ENCODE peak calls at places on chromosomes 3 and 15, in eight cellular contexts. G is stomach, K is transverse colon, Q is ovary, N is K562, V is HepG2, I is A549, B is esophagus muscularis mucosa. L is an unnamed sample.

GRCh38 chr3:193771011-193771697 is 178.1 kb downstream of the OPA1 start:
- DNase-seq in N (no peak), B (peak; percentile 72), Q (no peak), K (no peak), I (no peak), V (no peak), G (no peak), L (no peak)

GRCh38 chr3:18389108-18389733 is 35.9 kb downstream of the SATB1 start:
- DNase-seq in N (no peak), V (peak; percentile 3), K (no peak), G (no peak), Q (no peak), I (peak; percentile 15), B (no peak), L (no peak)

GRCh38 chr3:87771338-87772059 is 287.3 kb downstream of the CGGBP1 start:
- DNase-seq in I (peak; percentile 57), B (no peak), G (no peak), V (peak; percentile 35), K (no peak), N (no peak), Q (no peak), L (no peak)

GRCh38 chr15:57328479-57329250 is 47.6 kb upstream of the CGNL1 start:
- DNase-seq in K (no peak), I (no peak), Q (no peak), B (no peak), N (peak; percentile 27), G (no peak), V (no peak), L (no peak)

GRCh38 chr3:22175899-22176298 is 424.9 kb upstream of the ZNF385D start:
- DNase-seq in G (no peak), I (no peak), Q (no peak), B (no peak), V (no peak), N (no peak), K (no peak), L (no peak)

GRCh38 chr15:76994971-76995945 is at the start of gene PSTPIP1:
- DNase-seq in Q (peak; percentile 59), B (no peak), V (no peak), G (peak; percentile 43), K (peak; percentile 51), N (no peak), I (no peak), L (no peak)

GRCh38 chr3:132605374-132605792 is 8.3 kb downstream of the ACKR4 start:
- DNase-seq in Q (no peak), N (no peak), G (no peak), V (no peak), B (no peak), I (no peak), K (no peak), L (no peak)

GRCh38 chr3:2735392-2735894 is 374.7 kb downstream of the IL5RA start:
- DNase-seq in G (no peak), B (no peak), V (no peak), K (no peak), N (no peak), I (no peak), Q (no peak), L (no peak)

GRCh38 chr15:59222106-59222505 is 15.5 kb downstream of the LDHAL6B start:
- DNase-seq in G (no peak), N (no peak), K (no peak), I (no peak), Q (no peak), B (no peak), V (no peak), L (no peak)

GRCh38 chr3:47318921-47319320 is 36.2 kb downstream of the KLHL18 start:
- DNase-seq in K (no peak), B (no peak), G (no peak), V (no peak), I (no peak), Q (no peak), N (no peak), L (no peak)

GRCh38 chr15:88630141-88630721 is 8.6 kb upstream of the ISG20 start:
- DNase-seq in G (peak; percentile 59), Q (no peak), K (peak; percentile 77), I (peak; percentile 53), N (no peak), V (no peak), B (no peak), L (no peak)

GRCh38 chr3:134374791-134375541 is 719 bp upstream of the AMOTL2 start:
- DNase-seq in K (peak; percentile 67), B (no peak), N (no peak), G (peak; percentile 77), Q (peak; percentile 66), I (peak; percentile 82), V (peak; percentile 29), L (no peak)

GRCh38 chr3:134371542-134372324 is 2.5 kb downstream of the AMOTL2 start:
- DNase-seq in N (no peak), B (no peak), I (no peak), G (no peak), K (no peak), Q (no peak), V (no peak), L (no peak)

GRCh38 chr3:134373942-134374790 is at the start of gene AMOTL2:
- DNase-seq in I (peak; percentile 93), Q (peak; percentile 85), N (peak; percentile 69), G (peak; percentile 89), K (peak; percentile 83), B (peak; percentile 96), V (peak; percentile 89), L (peak; percentile 76)

GRCh38 chr3:134372405-134373277 is 1.6 kb downstream of the AMOTL2 start:
- DNase-seq in I (no peak), V (no peak), K (no peak), N (no peak), B (no peak), Q (no peak), G (no peak), L (no peak)

DNA sequence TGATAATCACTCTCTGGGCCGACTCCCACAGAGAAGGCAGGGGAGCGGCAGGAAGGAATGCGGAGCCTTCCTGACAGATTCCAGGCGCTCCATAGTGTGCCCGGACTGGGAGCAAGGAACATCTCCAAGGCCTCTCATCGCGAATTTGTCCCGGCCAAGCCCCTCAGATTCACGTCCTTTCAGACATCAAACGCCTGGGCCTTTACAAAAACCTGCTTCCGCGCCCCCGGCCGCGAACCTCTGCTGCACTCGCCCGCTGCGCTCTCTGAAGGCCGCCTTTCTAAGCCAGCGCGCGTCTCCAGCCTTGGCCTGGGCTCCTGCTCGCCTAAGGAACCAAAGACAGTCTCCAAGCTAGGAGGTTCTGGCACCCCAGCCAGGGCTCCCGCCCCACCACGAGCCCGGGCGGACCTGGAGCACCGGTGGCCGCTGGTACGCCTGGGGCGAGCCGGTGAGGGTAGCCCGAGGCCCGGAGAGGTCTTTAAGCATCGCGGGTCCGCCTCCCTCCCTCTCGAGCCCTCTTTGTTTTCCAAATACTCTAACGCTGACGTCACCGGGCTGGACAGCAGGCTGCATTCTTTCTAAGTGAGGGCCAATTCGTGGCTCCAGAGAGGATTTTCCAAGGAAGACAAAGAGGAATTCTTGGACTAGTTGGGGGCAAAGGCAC is 837 bp downstream of the AMOTL2 start:
- DNase-seq in I (peak; percentile 74), B (peak; percentile 98), G (peak; percentile 85), K (peak; percentile 78), Q (peak; percentile 86), N (no peak), V (peak; percentile 86), L (peak; percentile 91)
- H3K4me1 ChIP-seq in I (peaks cover 70% of the 10 kb centered on the region), B (peaks cover 60% of the 10 kb centered on the region), G (peaks cover 67% of the 10 kb centered on the region), K (peaks cover 37% of the 10 kb centered on the region), Q (peaks cover 21% of the 10 kb centered on the region), N (no peaks in the 10 kb centered on the region), V (peaks cover 82% of the 10 kb centered on the region), L (peaks cover 44% of the 10 kb centered on the region)

GRCh38 chr15:83430436-83430835 is 16.7 kb upstream of the SH3GL3 start:
- DNase-seq in I (no peak), B (no peak), G (no peak), V (no peak), N (no peak), K (no peak), Q (no peak), L (no peak)
- TF ChIP-seq EP300 in I (no peak), B (no peak), G (no peak), V (no peak), N (no peak), K (no peak), Q (no peak), L (no peak)

GRCh38 chr3:149998946-149999345 is 28.3 kb upstream of the PFN2 start:
- DNase-seq in G (no peak), B (no peak), N (no peak), I (no peak), Q (no peak), K (no peak), V (no peak), L (no peak)
- H3K4me1 ChIP-seq in G (no peaks in the 10 kb centered on the region), B (no peaks in the 10 kb centered on the region), N (no peaks in the 10 kb centered on the region), I (no peaks in the 10 kb centered on the region), Q (no peaks in the 10 kb centered on the region), K (no peaks in the 10 kb centered on the region), V (no peaks in the 10 kb centered on the region), L (no peaks in the 10 kb centered on the region)

GRCh38 chr3:138974467-138974866 is 27.4 kb downstream of the FOXL2NB start:
- DNase-seq in G (no peak), Q (no peak), B (no peak), V (no peak), K (no peak), N (no peak), I (no peak), L (no peak)
- TF ChIP-seq EP300 in G (no peak), Q (no peak), B (no peak), V (no peak), K (no peak), N (no peak), I (no peak), L (no peak)

GRCh38 chr15:71152542-71152941 is 37.3 kb downstream of the THSD4 start:
- DNase-seq in N (no peak), G (no peak), V (no peak), B (peak; percentile 88), K (no peak), Q (no peak), I (no peak), L (no peak)

GRCh38 chr15:71155534-71155933 is 40.3 kb downstream of the THSD4 start:
- DNase-seq in B (peak; percentile 75), N (no peak), I (no peak), Q (no peak), G (no peak), V (no peak), K (no peak), L (no peak)

GRCh38 chr15:71151061-71151460 is 35.8 kb downstream of the THSD4 start:
- DNase-seq in Q (no peak), K (no peak), G (no peak), V (no peak), B (peak; percentile 47), I (no peak), N (no peak), L (no peak)

GRCh38 chr15:71153823-71154524 is 38.7 kb downstream of the THSD4 start:
- DNase-seq in B (peak; percentile 87), K (no peak), N (no peak), V (no peak), Q (no peak), G (no peak), I (no peak), L (no peak)

DNA sequence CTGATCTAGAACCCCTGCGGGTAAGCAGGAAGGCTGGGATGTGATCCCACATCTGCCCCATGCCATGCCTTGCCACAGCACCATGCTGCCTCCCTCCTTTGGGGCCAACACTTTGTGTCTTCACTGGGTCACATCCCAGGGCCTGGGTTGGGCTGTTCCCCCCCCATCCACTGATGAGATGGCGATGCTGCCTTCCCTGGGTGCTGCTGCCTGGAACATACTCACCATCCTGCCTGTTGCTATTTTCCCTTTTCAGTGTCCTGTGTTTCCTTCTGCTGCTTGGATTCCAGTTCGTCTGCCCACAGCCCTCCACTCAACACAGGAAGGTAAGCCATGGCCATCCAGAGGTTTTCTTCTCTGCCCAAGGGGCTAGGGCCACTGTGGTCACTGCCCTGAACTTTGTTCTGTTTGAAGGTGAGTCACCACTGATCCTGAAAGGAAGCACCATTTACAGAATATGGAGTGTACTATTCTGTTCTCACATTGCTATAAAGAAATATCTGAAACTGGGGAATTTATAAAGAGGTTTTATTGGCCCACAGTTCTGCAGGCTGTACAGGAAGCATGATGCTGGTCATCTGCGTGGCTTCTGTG is 39.4 kb downstream of the THSD4 start:
- DNase-seq in N (no peak), B (peak; percentile 88), I (no peak), K (no peak), G (no peak), V (no peak), Q (no peak), L (no peak)
- H3K4me1 ChIP-seq in N (no peaks in the 10 kb centered on the region), B (peaks cover 17% of the 10 kb centered on the region), I (peaks cover 15% of the 10 kb centered on the region), K (no peaks in the 10 kb centered on the region), G (peaks cover 25% of the 10 kb centered on the region), V (no peaks in the 10 kb centered on the region), Q (peaks cover 3% of the 10 kb centered on the region), L (no peaks in the 10 kb centered on the region)

L was measured in tibial nerve.